ENCODE peak calls at places on chromosomes 4 and X, in five cellular contexts. O, H, G, T and E are unnamed samples.

GRCh38 chr4:139461022-139461421 is 7.1 kb downstream of the RAB33B start:
- DNase-seq in T (no peak), H (no peak), G (no peak), O (no peak), E (no peak)

GRCh38 chrX:5458300-5458699 is 770.4 kb downstream of the NLGN4X start:
- DNase-seq in T (peak), O (no peak), G (no peak), H (peak), E (peak)

GRCh38 chr4:87527446-87528240 is 1.5 kb downstream of the SPARCL1 start:
- DNase-seq in T (no peak), O (no peak), H (no peak), G (no peak), E (no peak)

GRCh38 chr4:112947616-112948015 is 101.8 kb upstream of the ANK2 start:
- DNase-seq in O (no peak), H (no peak), T (no peak), G (no peak), E (no peak)

GRCh38 chr4:38681283-38682066 is 17.5 kb downstream of the KLF3 start:
- DNase-seq in G (no peak), T (no peak), O (no peak), H (no peak), E (no peak)

GRCh38 chr4:146520894-146521542 is 722 bp downstream of the SLC10A7 start:
- DNase-seq in O (peak), H (no peak), T (peak), G (peak), E (peak)

GRCh38 chr4:164683040-164683439 is 70.9 kb upstream of the SMIM31 start:
- DNase-seq in G (no peak), H (no peak), O (no peak), T (no peak), E (no peak)

GRCh38 chr4:118746251-118746919 is 61.2 kb downstream of the METTL14 start:
- DNase-seq in T (no peak), O (peak), G (no peak), H (no peak), E (no peak)

GRCh38 chrX:14777484-14777883 is 95.4 kb downstream of the FANCB start:
- DNase-seq in G (no peak), T (no peak), O (peak), H (no peak), E (no peak)

GRCh38 chrX:142686653-142687283 is 339.0 kb upstream of the SPANXN4 start:
- DNase-seq in T (no peak), G (no peak), O (no peak), H (no peak), E (no peak)

GRCh38 chr4:686371-687040 is 2.4 kb downstream of the SLC49A3 start:
- DNase-seq in G (no peak), T (no peak), H (no peak), O (no peak), E (no peak)

GRCh38 chrX:7254144-7254543 is 106.2 kb upstream of the PUDP start:
- DNase-seq in T (no peak), G (no peak), O (no peak), H (no peak), E (no peak)

GRCh38 chrX:2811271-2811670 is 17.5 kb upstream of the GYG2 start:
- DNase-seq in O (no peak), G (no peak), H (no peak), T (no peak), E (no peak)

GRCh38 chr4:109801895-109802319 is at the start of gene CFI:
- DNase-seq in O (peak), H (no peak), T (no peak), G (peak), E (no peak)

GRCh38 chr4:16643852-16644251 is 254.6 kb downstream of the LDB2 start:
- DNase-seq in H (no peak), G (no peak), T (no peak), O (no peak), E (no peak)

GRCh38 chr4:90393215-90393614 is 266.0 kb downstream of the CCSER1 start:
- DNase-seq in G (no peak), T (no peak), H (no peak), O (peak), E (no peak)

GRCh38 chr4:23122666-23123400 is 430.1 kb downstream of the GBA3 start:
- DNase-seq in T (no peak), H (no peak), O (no peak), G (no peak), E (no peak)

GRCh38 chr4:107825072-107825789 is 499 bp downstream of the SGMS2 start:
- DNase-seq in T (no peak), G (no peak), O (peak), H (peak), E (no peak)

GRCh38 chr4:70601422-70602039 is 9.5 kb downstream of the AMBN start:
- DNase-seq in O (peak), G (peak), H (peak), T (peak), E (peak)

GRCh38 chr4:186240848-186241491 is 13.7 kb downstream of the KLKB1 start:
- DNase-seq in G (no peak), O (no peak), T (no peak), H (no peak), E (no peak)

GRCh38 chr4:11468901-11469300 is 40.2 kb upstream of the HS3ST1 start:
- DNase-seq in O (no peak), H (no peak), G (no peak), T (peak), E (no peak)

GRCh38 chr4:1981251-1982055 is 27.3 kb downstream of the NELFA start:
- DNase-seq in H (peak), T (no peak), O (peak), G (no peak), E (no peak)

GRCh38 chr4:7985891-7986441 is 46.3 kb upstream of the AFAP1 start:
- DNase-seq in G (no peak), T (no peak), O (no peak), H (no peak), E (no peak)

GRCh38 chr4:36392916-36393315 is 111.5 kb downstream of the DTHD1 start:
- DNase-seq in H (no peak), G (no peak), O (peak), T (no peak), E (no peak)

GRCh38 chrX:9122504-9123245 is 88.7 kb upstream of the FAM9B start:
- DNase-seq in G (no peak), T (no peak), O (peak), H (no peak), E (no peak)

GRCh38 chr4:68874507-68874906 is 58.7 kb downstream of the UGT2B10 start:
- DNase-seq in G (no peak), T (no peak), H (no peak), O (peak), E (no peak)

GRCh38 chrX:130974323-130974722 is 71.3 kb upstream of the ENOX2 start:
- DNase-seq in T (no peak), G (no peak), H (no peak), O (peak), E (no peak)

GRCh38 chrX:149829751-149830191 is 48.0 kb downstream of the MAGEA9 start:
- DNase-seq in H (no peak), O (peak), T (no peak), G (peak), E (peak)

GRCh38 chr4:1759818-1760223 is 33.3 kb upstream of the FGFR3 start:
- DNase-seq in T (no peak), H (peak), O (no peak), G (no peak), E (no peak)

GRCh38 chrX:101210630-101211029 is 9.0 kb upstream of the DRP2 start:
- DNase-seq in G (no peak), H (no peak), O (no peak), T (no peak), E (no peak)

GRCh38 chrX:96433409-96434122 is 251.1 kb upstream of the DIAPH2 start:
- DNase-seq in G (no peak), T (no peak), H (no peak), O (no peak), E (no peak)

GRCh38 chrX:11663875-11664210 is 1.9 kb downstream of the ARHGAP6 start:
- DNase-seq in H (no peak), G (no peak), T (no peak), O (no peak), E (peak)

GRCh38 chrX:107445636-107446035 is 3.8 kb upstream of the FRMPD3 start:
- DNase-seq in G (no peak), T (no peak), H (no peak), O (no peak), E (no peak)

GRCh38 chr4:141046255-141046654 is 87.0 kb downstream of the RNF150 start:
- DNase-seq in G (peak), O (peak), T (no peak), H (no peak), E (no peak)

GRCh38 chrX:53494427-53494826 is 60.3 kb upstream of the HSD17B10 start:
- DNase-seq in T (no peak), H (no peak), G (no peak), O (peak), E (no peak)

GRCh38 chrX:40637687-40638086 is 9.7 kb downstream of the CXorf38 start:
- DNase-seq in H (no peak), T (no peak), O (peak), G (no peak), E (no peak)

DNA sequence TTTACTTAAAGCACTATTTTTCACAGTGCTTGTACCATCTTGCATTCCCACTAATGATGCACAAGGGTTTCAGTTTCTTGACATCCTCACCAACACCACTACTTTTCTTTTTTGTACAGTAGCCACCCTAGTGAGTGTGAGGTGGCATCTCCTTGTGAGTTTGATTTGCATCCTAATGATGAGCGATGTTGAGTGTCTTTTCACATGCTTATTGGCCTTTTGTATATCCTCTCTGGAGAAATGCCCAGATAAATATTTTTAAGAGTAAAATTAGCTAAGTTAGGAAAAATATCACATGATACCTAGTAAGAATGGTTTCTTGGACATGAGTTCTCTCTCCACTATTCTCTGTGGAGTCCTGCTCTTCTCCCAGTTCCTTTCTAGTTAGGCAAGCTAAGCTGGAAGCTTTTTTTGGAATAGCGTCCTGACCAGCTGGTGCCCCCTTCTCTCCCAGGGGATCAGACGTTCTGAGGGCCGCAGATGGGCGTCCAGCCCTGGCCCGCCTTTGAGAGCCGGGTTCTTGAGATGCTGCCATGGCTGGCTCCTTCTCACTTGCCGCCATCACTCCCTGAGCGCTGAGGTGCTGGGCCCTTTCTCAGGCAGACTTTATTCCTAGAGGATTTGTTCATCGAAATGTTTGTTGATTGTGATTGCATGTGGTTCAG is 132.1 kb downstream of the ARHGAP10 start:
- DNase-seq in T (no peak), H (no peak), O (no peak), G (no peak), E (no peak)
- H3K4me3 ChIP-seq in T (no peak), H (no peak), O (no peak), G (no peak), E (no peak)

GRCh38 chr4:150723727-150724411 is 141.9 kb downstream of the MAB21L2 start:
- DNase-seq in H (no peak), G (no peak), T (no peak), O (no peak), E (no peak)

GRCh38 chr4:150717952-150718351 is 136.0 kb downstream of the MAB21L2 start:
- DNase-seq in H (no peak), G (no peak), T (no peak), O (no peak), E (no peak)

GRCh38 chr4:150720973-150721518 is 139.1 kb downstream of the MAB21L2 start:
- DNase-seq in G (no peak), O (no peak), H (no peak), T (peak), E (peak)

GRCh38 chr4:150725957-150726523 is 144.1 kb downstream of the MAB21L2 start:
- DNase-seq in G (no peak), T (no peak), O (no peak), H (no peak), E (no peak)

DNA sequence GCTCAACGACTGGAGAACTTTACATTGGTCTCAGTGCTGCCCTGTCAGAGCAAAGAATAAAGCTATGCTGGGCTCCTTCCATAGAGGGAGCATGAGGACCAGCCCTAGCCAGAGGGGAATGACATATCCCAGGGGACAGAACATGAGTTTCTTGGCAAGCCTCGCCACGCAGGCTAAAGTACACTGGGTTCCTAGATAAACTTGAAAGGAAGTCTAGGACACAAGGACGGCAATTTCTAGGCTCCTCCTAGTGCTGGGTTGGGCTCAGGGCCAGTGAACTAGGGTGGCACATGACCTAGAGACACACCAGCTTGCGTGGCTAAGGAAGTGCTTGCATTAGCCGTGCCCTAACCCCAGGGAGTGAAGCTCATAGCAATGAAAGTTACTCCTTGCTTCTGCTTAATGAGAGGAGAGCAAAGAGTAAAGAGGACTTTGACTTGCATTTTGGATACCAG is 141.0 kb downstream of the MAB21L2 start:
- DNase-seq in G (no peak), O (peak), H (no peak), T (no peak), E (no peak)
- TF ChIP-seq CTCF in G (no peak), O (peak), H (peak), T (no peak), E (no peak)

GRCh38 chrX:13345037-13345436 is 25.2 kb upstream of the ATXN3L start:
- DNase-seq in G (no peak), O (no peak), H (no peak), T (no peak), E (peak)
- H3K4me3 ChIP-seq in G (no peak), O (no peak), H (no peak), T (no peak), E (no peak)

GRCh38 chrX:26445288-26445687 is 229.3 kb downstream of the MAGEB5 start:
- DNase-seq in H (no peak), O (no peak), G (no peak), T (no peak), E (no peak)

DNA sequence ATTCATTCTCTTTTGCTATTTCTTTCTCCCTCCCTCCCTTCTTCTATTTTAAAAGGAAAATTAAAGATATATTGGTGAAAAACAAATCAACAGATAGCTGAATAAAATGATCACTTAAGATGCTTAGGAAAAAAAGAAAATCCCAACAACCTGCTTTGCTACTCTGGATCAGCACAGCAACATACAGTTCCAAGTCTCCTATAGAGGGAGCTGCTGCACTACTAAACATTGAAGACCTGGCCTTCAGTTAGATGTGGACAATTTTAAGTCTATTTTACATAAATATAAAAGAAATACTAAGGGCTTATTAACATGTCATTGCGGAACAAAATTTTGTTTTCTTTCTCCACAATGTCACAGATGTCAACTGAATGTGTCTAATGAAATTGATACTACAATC is 226.4 kb downstream of the MAGEB5 start:
- DNase-seq in G (no peak), H (peak), T (peak), O (peak), E (no peak)
- TF ChIP-seq CTCF in G (no peak), H (peak), T (peak), O (peak), E (no peak)

GRCh38 chrX:68832516-68833447 is 4.0 kb downstream of the EFNB1 start:
- DNase-seq in H (no peak), T (no peak), O (no peak), G (no peak), E (no peak)

GRCh38 chrX:68829594-68830485 is 1.0 kb downstream of the EFNB1 start:
- DNase-seq in O (no peak), T (no peak), H (no peak), G (no peak), E (no peak)

GRCh38 chrX:68830486-68831404 is 1.9 kb downstream of the EFNB1 start:
- DNase-seq in O (no peak), T (no peak), H (no peak), G (no peak), E (no peak)

GRCh38 chrX:68832101-68832416 is 3.2 kb downstream of the EFNB1 start:
- DNase-seq in G (peak), H (no peak), T (no peak), O (peak), E (peak)

DNA sequence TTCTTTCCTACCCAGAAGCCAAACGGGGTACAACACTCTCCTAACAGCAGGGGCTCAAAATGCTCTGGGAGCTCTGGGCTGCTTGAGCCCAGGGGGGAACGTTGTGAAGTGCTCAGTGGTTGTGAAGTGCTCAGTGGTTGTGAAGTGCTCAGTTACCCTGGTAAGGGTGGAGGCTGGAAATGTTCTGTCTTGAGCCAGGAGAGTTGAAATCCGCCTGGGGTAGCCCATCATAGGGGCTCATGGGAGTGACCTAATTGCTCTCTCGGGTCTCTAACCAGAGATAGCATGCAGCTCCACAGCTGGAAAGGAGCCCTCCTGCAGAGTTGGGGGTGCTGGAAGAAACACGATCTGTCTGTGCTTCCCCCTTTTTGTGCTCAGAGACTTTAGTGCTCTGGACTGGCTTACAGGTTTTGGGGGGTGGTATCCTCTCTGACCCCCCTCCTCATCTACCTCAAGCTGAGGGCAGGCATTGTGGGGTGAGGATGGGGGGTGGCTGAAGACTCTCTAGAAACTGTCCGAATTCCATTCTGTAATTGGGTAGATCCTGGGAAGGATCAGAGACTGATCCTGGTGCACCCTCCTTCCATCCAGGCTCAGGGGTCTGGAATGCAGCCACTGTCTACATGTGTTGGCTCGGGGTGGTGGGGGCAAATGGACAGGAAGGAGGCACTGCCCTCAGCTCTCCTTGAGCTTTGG is 2.7 kb downstream of the EFNB1 start:
- DNase-seq in O (no peak), H (no peak), T (no peak), G (no peak), E (no peak)
- H3K4me3 ChIP-seq in O (peak), H (no peak), T (no peak), G (peak), E (no peak)